ENCODE peak calls at places on chromosome 6, in eight cellular contexts. C, M, Y, Q, N, K, R and X are unnamed samples.

GRCh38 chr6:116963972-116964371 is 86.9 kb downstream of the RFX6 start:
- DNase-seq in Q (no peak), Y (no peak), C (no peak), N (no peak), R (no peak), M (no peak), K (no peak), X (no peak)

GRCh38 chr6:139655783-139656705 is 281.6 kb upstream of the CITED2 start:
- DNase-seq in N (no peak), C (no peak), K (no peak), R (no peak), Y (no peak), M (no peak), Q (no peak), X (no peak)

GRCh38 chr6:33886673-33887144 is 82.9 kb upstream of the MLN start:
- DNase-seq in R (no peak), Y (peak), M (no peak), Q (no peak), K (no peak), C (peak), N (no peak), X (peak)

GRCh38 chr6:85472744-85473143 is 22.9 kb downstream of the NT5E start:
- DNase-seq in M (no peak), R (no peak), K (no peak), N (no peak), Q (no peak), C (no peak), Y (no peak), X (no peak)

GRCh38 chr6:43120938-43121913 is 45.1 kb downstream of the PTK7 start:
- DNase-seq in N (peak), K (no peak), M (peak), C (peak), Q (no peak), Y (peak), R (no peak), X (peak)

GRCh38 chr6:8059129-8059528 is 5.1 kb downstream of the BLOC1S5 start:
- DNase-seq in C (peak), R (no peak), K (no peak), N (no peak), Y (no peak), M (no peak), Q (no peak), X (no peak)

GRCh38 chr6:118542184-118542952 is 5.7 kb upstream of the PLN start:
- DNase-seq in Q (no peak), C (peak), N (no peak), Y (no peak), K (no peak), M (no peak), R (no peak), X (peak)

GRCh38 chr6:63573140-63573898 is 1.0 kb downstream of the LOC128125822 start:
- DNase-seq in Q (peak), R (peak), Y (no peak), C (peak), M (peak), N (peak), K (no peak), X (no peak)

GRCh38 chr6:11493979-11494378 is 43.6 kb upstream of the TMEM170B start:
- DNase-seq in C (no peak), N (no peak), R (no peak), Y (no peak), Q (no peak), K (no peak), M (no peak), X (no peak)

GRCh38 chr6:158653577-158654354 is 3.9 kb downstream of the SYTL3 start:
- DNase-seq in C (peak), R (peak), M (no peak), N (peak), Q (no peak), Y (no peak), K (no peak), X (no peak)

GRCh38 chr6:21751608-21752007 is 158.1 kb downstream of the SOX4 start:
- DNase-seq in Y (no peak), C (no peak), R (no peak), M (no peak), K (no peak), N (no peak), Q (no peak), X (no peak)

GRCh38 chr6:159692303-159693127 is 526 bp downstream of the SOD2 start:
- DNase-seq in Y (no peak), Q (no peak), C (no peak), M (no peak), N (peak), R (peak), K (no peak), X (no peak)

GRCh38 chr6:142342986-142343385 is 41.2 kb downstream of the ADGRG6 start:
- DNase-seq in Q (no peak), N (no peak), K (no peak), C (no peak), Y (no peak), M (no peak), R (no peak), X (no peak)

GRCh38 chr6:75381878-75382633 is 97.5 kb upstream of the TMEM30A start:
- DNase-seq in R (no peak), K (no peak), Q (no peak), Y (no peak), C (peak), M (no peak), N (no peak), X (peak)

GRCh38 chr6:158772172-158772571 is 47.0 kb downstream of the EZR start:
- DNase-seq in Q (no peak), C (peak), Y (no peak), R (no peak), K (no peak), M (no peak), N (peak), X (no peak)

GRCh38 chr6:144683216-144684070 is 398.3 kb downstream of the UTRN start:
- DNase-seq in M (no peak), N (no peak), Y (no peak), K (no peak), Q (no peak), C (peak), R (no peak), X (no peak)

GRCh38 chr6:166957087-166957804 is 896 bp upstream of the RNASET2 start:
- DNase-seq in N (peak), R (no peak), Q (no peak), Y (no peak), K (peak), M (no peak), C (peak), X (no peak)

GRCh38 chr6:62367601-62368000 is 81.6 kb upstream of the KHDRBS2 start:
- DNase-seq in Q (no peak), M (no peak), N (no peak), C (no peak), Y (no peak), K (no peak), R (no peak), X (no peak)

GRCh38 chr6:134425521-134426316 is 107.8 kb upstream of the SGK1 start:
- DNase-seq in N (no peak), R (no peak), Y (no peak), K (no peak), M (no peak), C (no peak), Q (no peak), X (no peak)

GRCh38 chr6:138588805-138589434 is 89.6 kb upstream of the NHSL1 start:
- DNase-seq in N (peak), Q (no peak), R (no peak), M (no peak), C (peak), Y (peak), K (peak), X (peak)

GRCh38 chr6:21953831-21954801 is 342.7 kb downstream of the PRL start:
- DNase-seq in C (peak), R (no peak), K (peak), Q (no peak), N (no peak), Y (peak), M (no peak), X (peak)

GRCh38 chr6:161654209-161654608 is 380.3 kb upstream of the AGPAT4 start:
- DNase-seq in Q (no peak), Y (no peak), R (no peak), K (no peak), C (no peak), N (no peak), M (peak), X (no peak)

GRCh38 chr6:41966961-41967311 is 25.3 kb upstream of the CCND3 start:
- DNase-seq in Y (peak), C (peak), M (no peak), K (no peak), R (no peak), Q (no peak), N (no peak), X (no peak)

GRCh38 chr6:161443868-161444267 is 170.0 kb upstream of the AGPAT4 start:
- DNase-seq in Y (no peak), M (no peak), N (no peak), C (peak), Q (no peak), K (no peak), R (no peak), X (no peak)

GRCh38 chr6:20791932-20792331 is 257.7 kb downstream of the CDKAL1 start:
- DNase-seq in C (peak), R (no peak), M (no peak), K (no peak), Y (no peak), N (no peak), Q (no peak), X (no peak)

GRCh38 chr6:3281669-3282460 is 23.1 kb downstream of the PSMG4 start:
- DNase-seq in Q (no peak), M (no peak), C (peak), K (no peak), Y (peak), N (peak), R (no peak), X (peak)

GRCh38 chr6:12331951-12332749 is 42.0 kb downstream of the EDN1 start:
- DNase-seq in C (peak), M (peak), N (no peak), R (no peak), K (no peak), Y (no peak), Q (no peak), X (no peak)